ENCODE peak calls at places on chromosomes 12 and 14, in seven cellular contexts. One of them, this sample, is unnamed.
A peak's percentile ranks its signal among the peaks of the same experiment; 100 is the strongest.

GRCh38 chr12:128098725-128099124 is 168.2 kb upstream of the TMEM132C start:
- DNase-seq in CD8-positive, alpha-beta T cell: no peak
- DNase-seq in esophagus squamous epithelium: no peak
- DNase-seq in kidney: no peak
- DNase-seq in Caco-2: no peak
- DNase-seq in A549: no peak
- DNase-seq in neuronal stem cell: no peak
- DNase-seq in this sample: no peak

GRCh38 chr12:57852620-57853509 is 6.3 kb upstream of the CTDSP2 start:
- DNase-seq in CD8-positive, alpha-beta T cell: no peak
- DNase-seq in Caco-2: no peak
- DNase-seq in A549: no peak
- DNase-seq in kidney: peak; percentile 86
- DNase-seq in esophagus squamous epithelium: no peak
- DNase-seq in neuronal stem cell: peak; percentile 72
- DNase-seq in this sample: no peak

GRCh38 chr12:121917950-121918678 is at the start of gene CFAP251:
- DNase-seq in neuronal stem cell: peak; percentile 92
- DNase-seq in esophagus squamous epithelium: peak; percentile 73
- DNase-seq in CD8-positive, alpha-beta T cell: peak; percentile 97
- DNase-seq in kidney: peak; percentile 99
- DNase-seq in A549: no peak
- DNase-seq in Caco-2: peak; percentile 75
- DNase-seq in this sample: peak; percentile 99

GRCh38 chr12:66636771-66637170 is 42.1 kb downstream of the GRIP1 start:
- DNase-seq in Caco-2: no peak
- DNase-seq in A549: no peak
- DNase-seq in neuronal stem cell: no peak
- DNase-seq in CD8-positive, alpha-beta T cell: no peak
- DNase-seq in kidney: peak; percentile 87
- DNase-seq in esophagus squamous epithelium: no peak
- DNase-seq in this sample: no peak

GRCh38 chr12:57488397-57489156 is 709 bp downstream of the MARS1 start:
- DNase-seq in CD8-positive, alpha-beta T cell: no peak
- DNase-seq in A549: no peak
- DNase-seq in kidney: no peak
- DNase-seq in Caco-2: no peak
- DNase-seq in neuronal stem cell: no peak
- DNase-seq in esophagus squamous epithelium: no peak
- DNase-seq in this sample: no peak

GRCh38 chr12:123010110-123010509 is 29.6 kb downstream of the ARL6IP4 start:
- DNase-seq in CD8-positive, alpha-beta T cell: no peak
- DNase-seq in kidney: no peak
- DNase-seq in neuronal stem cell: no peak
- DNase-seq in esophagus squamous epithelium: no peak
- DNase-seq in Caco-2: no peak
- DNase-seq in A549: no peak
- DNase-seq in this sample: no peak

GRCh38 chr12:117853600-117853999 is 115.2 kb downstream of the KSR2 start:
- DNase-seq in esophagus squamous epithelium: no peak
- DNase-seq in kidney: no peak
- DNase-seq in CD8-positive, alpha-beta T cell: no peak
- DNase-seq in A549: peak; percentile 86
- DNase-seq in neuronal stem cell: no peak
- DNase-seq in Caco-2: peak; percentile 34
- DNase-seq in this sample: no peak

GRCh38 chr12:122961551-122962329 is 4.5 kb downstream of the ABCB9 start:
- DNase-seq in neuronal stem cell: no peak
- DNase-seq in Caco-2: no peak
- DNase-seq in CD8-positive, alpha-beta T cell: no peak
- DNase-seq in esophagus squamous epithelium: no peak
- DNase-seq in kidney: no peak
- DNase-seq in A549: no peak
- DNase-seq in this sample: no peak

GRCh38 chr14:104136472-104137296 is 1.7 kb upstream of the KIF26A start:
- DNase-seq in A549: peak; percentile 34
- DNase-seq in kidney: peak; percentile 75
- DNase-seq in CD8-positive, alpha-beta T cell: no peak
- DNase-seq in Caco-2: no peak
- DNase-seq in esophagus squamous epithelium: no peak
- DNase-seq in neuronal stem cell: no peak
- DNase-seq in this sample: no peak

GRCh38 chr12:106141452-106141851 is 2.7 kb upstream of the NUAK1 start:
- DNase-seq in neuronal stem cell: no peak
- DNase-seq in kidney: no peak
- DNase-seq in esophagus squamous epithelium: no peak
- DNase-seq in Caco-2: no peak
- DNase-seq in CD8-positive, alpha-beta T cell: no peak
- DNase-seq in A549: no peak
- DNase-seq in this sample: no peak

GRCh38 chr12:14954269-14954668 is 7.1 kb downstream of the ARHGDIB start:
- DNase-seq in A549: no peak
- DNase-seq in esophagus squamous epithelium: no peak
- DNase-seq in CD8-positive, alpha-beta T cell: no peak
- DNase-seq in kidney: no peak
- DNase-seq in neuronal stem cell: no peak
- DNase-seq in Caco-2: no peak
- DNase-seq in this sample: no peak

DNA sequence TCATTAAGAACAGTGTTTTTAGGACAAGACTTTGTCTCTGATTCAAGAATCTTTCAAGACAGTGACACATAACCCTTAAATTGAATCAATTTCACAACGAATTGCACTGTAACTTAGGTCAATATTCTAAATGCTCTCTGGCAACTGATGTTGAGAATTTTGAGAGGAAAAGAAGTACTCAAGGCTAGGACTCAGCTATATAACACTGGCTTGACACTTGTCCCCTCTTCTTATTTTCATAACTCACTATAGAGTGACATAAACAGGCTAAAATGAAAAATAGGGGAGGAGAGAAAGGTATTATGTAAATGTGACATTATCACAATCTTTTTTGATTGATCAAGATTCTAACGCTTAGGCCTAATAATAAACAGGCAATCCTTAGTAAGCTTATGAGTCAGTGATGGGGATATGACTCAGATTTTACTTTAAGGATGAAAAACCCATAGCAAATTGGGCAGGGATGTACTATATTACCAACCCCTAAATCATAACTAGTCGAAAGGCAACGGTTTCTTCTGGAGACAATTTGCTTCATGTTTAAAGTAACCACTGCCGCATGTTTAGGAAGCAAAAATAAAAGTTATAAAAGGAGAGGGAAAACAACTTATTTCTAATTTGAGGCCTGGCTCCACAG is 10.9 kb downstream of the BTG1 start:
- DNase-seq in CD8-positive, alpha-beta T cell: no peak
- DNase-seq in esophagus squamous epithelium: no peak
- DNase-seq in A549: no peak
- DNase-seq in kidney: no peak
- DNase-seq in neuronal stem cell: no peak
- DNase-seq in Caco-2: no peak
- DNase-seq in this sample: no peak
- H3K4me3 ChIP-seq in CD8-positive, alpha-beta T cell: peak overlapping the region; percentile 66
- H3K4me3 ChIP-seq in esophagus squamous epithelium: peak overlapping the region; percentile 24
- H3K4me3 ChIP-seq in A549: no peak overlapping the region
- H3K4me3 ChIP-seq in kidney: no peak overlapping the region
- H3K4me3 ChIP-seq in neuronal stem cell: no peak overlapping the region
- H3K4me3 ChIP-seq in Caco-2: no peak overlapping the region
- H3K4me3 ChIP-seq in this sample: no peak overlapping the region

GRCh38 chr12:6201199-6201608 is 1.0 kb downstream of the CD9 start:
- DNase-seq in neuronal stem cell: no peak
- DNase-seq in Caco-2: peak; percentile 51
- DNase-seq in kidney: peak; percentile 89
- DNase-seq in esophagus squamous epithelium: no peak
- DNase-seq in CD8-positive, alpha-beta T cell: no peak
- DNase-seq in A549: peak; percentile 67
- DNase-seq in this sample: no peak

GRCh38 chr12:6200266-6201198 is at the start of gene CD9:
- DNase-seq in CD8-positive, alpha-beta T cell: peak; percentile 23
- DNase-seq in A549: peak; percentile 78
- DNase-seq in esophagus squamous epithelium: no peak
- DNase-seq in neuronal stem cell: no peak
- DNase-seq in kidney: no peak
- DNase-seq in Caco-2: peak; percentile 85
- DNase-seq in this sample: no peak

GRCh38 chr12:6201775-6202292 is 1.6 kb downstream of the CD9 start:
- DNase-seq in kidney: no peak
- DNase-seq in Caco-2: no peak
- DNase-seq in neuronal stem cell: no peak
- DNase-seq in A549: no peak
- DNase-seq in esophagus squamous epithelium: no peak
- DNase-seq in CD8-positive, alpha-beta T cell: no peak
- DNase-seq in this sample: no peak

GRCh38 chr12:6202846-6203245 is 2.6 kb downstream of the CD9 start:
- DNase-seq in kidney: no peak
- DNase-seq in A549: no peak
- DNase-seq in neuronal stem cell: no peak
- DNase-seq in Caco-2: no peak
- DNase-seq in esophagus squamous epithelium: no peak
- DNase-seq in CD8-positive, alpha-beta T cell: no peak
- DNase-seq in this sample: no peak

GRCh38 chr12:6202331-6202730 is 2.1 kb downstream of the CD9 start:
- DNase-seq in A549: no peak
- DNase-seq in neuronal stem cell: no peak
- DNase-seq in CD8-positive, alpha-beta T cell: no peak
- DNase-seq in Caco-2: no peak
- DNase-seq in esophagus squamous epithelium: no peak
- DNase-seq in kidney: no peak
- DNase-seq in this sample: no peak
- H3K4me1 ChIP-seq in A549: peaks cover 21% of the 10 kb centered on the region
- H3K4me1 ChIP-seq in neuronal stem cell: peaks cover 43% of the 10 kb centered on the region
- H3K4me1 ChIP-seq in CD8-positive, alpha-beta T cell: peaks cover 22% of the 10 kb centered on the region
- H3K4me1 ChIP-seq in Caco-2: peaks cover 44% of the 10 kb centered on the region
- H3K4me1 ChIP-seq in esophagus squamous epithelium: peaks cover 90% of the 10 kb centered on the region
- H3K4me1 ChIP-seq in kidney: peaks cover 17% of the 10 kb centered on the region
- H3K4me1 ChIP-seq in this sample: peaks cover 82% of the 10 kb centered on the region

DNA sequence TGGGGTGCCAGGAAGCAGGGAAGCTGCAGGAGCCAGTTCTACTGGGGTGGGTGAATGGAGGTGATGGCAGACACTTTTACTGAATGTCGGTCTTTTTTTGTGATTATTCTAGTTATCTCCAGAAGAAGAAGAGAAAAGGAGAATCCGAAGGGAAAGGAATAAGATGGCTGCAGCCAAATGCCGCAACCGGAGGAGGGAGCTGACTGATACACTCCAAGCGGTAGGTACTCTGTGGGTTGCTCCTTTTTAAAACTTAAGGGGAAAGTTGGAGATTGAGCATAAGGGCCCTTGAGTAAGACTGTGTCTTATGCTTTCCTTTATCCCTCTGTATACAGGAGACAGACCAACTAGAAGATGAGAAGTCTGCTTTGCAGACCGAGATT is 1.8 kb downstream of the FOS start:
- DNase-seq in esophagus squamous epithelium: no peak
- DNase-seq in neuronal stem cell: no peak
- DNase-seq in Caco-2: no peak
- DNase-seq in kidney: no peak
- DNase-seq in CD8-positive, alpha-beta T cell: no peak
- DNase-seq in A549: no peak
- DNase-seq in this sample: no peak
- H3K4me3 ChIP-seq in esophagus squamous epithelium: peak overlapping the region; percentile 92
- H3K4me3 ChIP-seq in neuronal stem cell: peak overlapping the region; percentile 70
- H3K4me3 ChIP-seq in Caco-2: peak overlapping the region; percentile 96
- H3K4me3 ChIP-seq in kidney: peak overlapping the region; percentile 81
- H3K4me3 ChIP-seq in CD8-positive, alpha-beta T cell: no peak overlapping the region
- H3K4me3 ChIP-seq in A549: no peak overlapping the region
- H3K4me3 ChIP-seq in this sample: peak overlapping the region; percentile 89

GRCh38 chr14:100698719-100699448 is 27.8 kb upstream of the DLK1 start:
- DNase-seq in esophagus squamous epithelium: no peak
- DNase-seq in kidney: no peak
- DNase-seq in A549: no peak
- DNase-seq in neuronal stem cell: no peak
- DNase-seq in Caco-2: no peak
- DNase-seq in CD8-positive, alpha-beta T cell: no peak
- DNase-seq in this sample: no peak

GRCh38 chr14:100695423-100695738 is 31.3 kb upstream of the DLK1 start:
- DNase-seq in CD8-positive, alpha-beta T cell: no peak
- DNase-seq in neuronal stem cell: no peak
- DNase-seq in Caco-2: no peak
- DNase-seq in A549: no peak
- DNase-seq in kidney: no peak
- DNase-seq in esophagus squamous epithelium: no peak
- DNase-seq in this sample: no peak

GRCh38 chr14:100696590-100696989 is 30.1 kb upstream of the DLK1 start:
- DNase-seq in A549: no peak
- DNase-seq in CD8-positive, alpha-beta T cell: no peak
- DNase-seq in esophagus squamous epithelium: no peak
- DNase-seq in neuronal stem cell: no peak
- DNase-seq in Caco-2: no peak
- DNase-seq in kidney: no peak
- DNase-seq in this sample: no peak

GRCh38 chr14:100696017-100696416 is 30.7 kb upstream of the DLK1 start:
- DNase-seq in esophagus squamous epithelium: no peak
- DNase-seq in neuronal stem cell: no peak
- DNase-seq in Caco-2: no peak
- DNase-seq in CD8-positive, alpha-beta T cell: no peak
- DNase-seq in A549: no peak
- DNase-seq in kidney: no peak
- DNase-seq in this sample: no peak

GRCh38 chr14:100698066-100698465 is 28.6 kb upstream of the DLK1 start:
- DNase-seq in A549: no peak
- DNase-seq in Caco-2: no peak
- DNase-seq in esophagus squamous epithelium: no peak
- DNase-seq in neuronal stem cell: no peak
- DNase-seq in CD8-positive, alpha-beta T cell: no peak
- DNase-seq in kidney: no peak
- DNase-seq in this sample: no peak
- H3K4me1 ChIP-seq in A549: peaks cover 9% of the 10 kb centered on the region
- H3K4me1 ChIP-seq in Caco-2: no peaks in the 10 kb centered on the region
- H3K4me1 ChIP-seq in esophagus squamous epithelium: peaks cover 7% of the 10 kb centered on the region
- H3K4me1 ChIP-seq in neuronal stem cell: peaks cover 10% of the 10 kb centered on the region
- H3K4me1 ChIP-seq in CD8-positive, alpha-beta T cell: no peaks in the 10 kb centered on the region
- H3K4me1 ChIP-seq in kidney: no peaks in the 10 kb centered on the region
- H3K4me1 ChIP-seq in this sample: no peaks in the 10 kb centered on the region

DNA sequence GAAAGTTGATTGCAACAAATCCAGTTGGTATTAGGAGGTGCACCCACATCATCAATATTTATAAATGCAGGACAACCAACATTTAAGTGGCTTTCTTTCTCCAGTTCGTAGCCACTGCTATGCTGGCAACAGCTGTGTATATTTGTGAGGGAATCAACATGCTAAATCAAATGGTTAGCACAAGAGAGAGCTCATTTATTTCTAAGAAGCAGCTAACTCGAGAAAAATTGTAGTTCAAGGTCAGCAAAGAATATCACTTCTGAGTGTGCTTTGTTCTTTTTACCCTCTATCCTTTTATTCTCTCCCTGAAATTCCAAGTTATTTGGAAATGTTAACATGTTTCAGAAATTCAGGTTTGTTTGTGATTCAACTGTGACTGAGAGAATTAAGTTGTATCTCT is 137.3 kb downstream of the NAV3 start:
- DNase-seq in CD8-positive, alpha-beta T cell: no peak
- DNase-seq in neuronal stem cell: no peak
- DNase-seq in esophagus squamous epithelium: no peak
- DNase-seq in Caco-2: no peak
- DNase-seq in A549: no peak
- DNase-seq in kidney: no peak
- DNase-seq in this sample: no peak
- H3K4me3 ChIP-seq in CD8-positive, alpha-beta T cell: no peak overlapping the region
- H3K4me3 ChIP-seq in neuronal stem cell: no peak overlapping the region
- H3K4me3 ChIP-seq in esophagus squamous epithelium: no peak overlapping the region
- H3K4me3 ChIP-seq in Caco-2: no peak overlapping the region
- H3K4me3 ChIP-seq in A549: no peak overlapping the region
- H3K4me3 ChIP-seq in kidney: no peak overlapping the region
- H3K4me3 ChIP-seq in this sample: no peak overlapping the region

This sample was measured in right atrium auricular region.